ENCODE peak calls at places on chromosomes 7 and 10, in nine cellular contexts. One of them, this sample, is unnamed.
A peak's percentile ranks its signal among the peaks of the same experiment; 100 is the strongest.

GRCh38 chr10:25226775-25227682 is 52.2 kb downstream of the GPR158 start:
- DNase-seq in neuronal stem cell: peak; percentile 24
- DNase-seq in kidney tubule cell: peak; percentile 53
- DNase-seq in NCI-H1092: peak; percentile 3
- DNase-seq in body of pancreas: peak; percentile 28
- DNase-seq in left colon: no peak
- DNase-seq in WTC11: peak; percentile 41
- DNase-seq in DND-41: peak; percentile 39
- DNase-seq in PC-3: peak; percentile 59
- DNase-seq in this sample: peak; percentile 40

GRCh38 chr10:22042557-22043326 is 39.2 kb upstream of the DNAJC1 start:
- DNase-seq in kidney tubule cell: peak; percentile 19
- DNase-seq in WTC11: peak; percentile 26
- DNase-seq in left colon: no peak
- DNase-seq in DND-41: no peak
- DNase-seq in neuronal stem cell: peak; percentile 9
- DNase-seq in PC-3: no peak
- DNase-seq in body of pancreas: no peak
- DNase-seq in NCI-H1092: no peak
- DNase-seq in this sample: no peak

GRCh38 chr10:4867520-4868356 is 41.7 kb downstream of the AKR1E2 start:
- DNase-seq in DND-41: no peak
- DNase-seq in kidney tubule cell: no peak
- DNase-seq in WTC11: no peak
- DNase-seq in neuronal stem cell: no peak
- DNase-seq in NCI-H1092: no peak
- DNase-seq in body of pancreas: no peak
- DNase-seq in PC-3: no peak
- DNase-seq in left colon: no peak
- DNase-seq in this sample: no peak

GRCh38 chr7:70484255-70484654 is 647.7 kb upstream of the GALNT17 start:
- DNase-seq in left colon: no peak
- DNase-seq in body of pancreas: no peak
- DNase-seq in NCI-H1092: no peak
- DNase-seq in PC-3: no peak
- DNase-seq in kidney tubule cell: no peak
- DNase-seq in DND-41: no peak
- DNase-seq in WTC11: no peak
- DNase-seq in neuronal stem cell: no peak
- DNase-seq in this sample: no peak

GRCh38 chr7:117025891-117026290 is 72.6 kb downstream of the ST7 start:
- DNase-seq in neuronal stem cell: no peak
- DNase-seq in NCI-H1092: no peak
- DNase-seq in WTC11: no peak
- DNase-seq in PC-3: no peak
- DNase-seq in DND-41: no peak
- DNase-seq in body of pancreas: no peak
- DNase-seq in left colon: no peak
- DNase-seq in kidney tubule cell: no peak
- DNase-seq in this sample: no peak

GRCh38 chr10:22655312-22655973 is 58.9 kb downstream of the PIP4K2A start:
- DNase-seq in PC-3: peak; percentile 93
- DNase-seq in WTC11: no peak
- DNase-seq in NCI-H1092: no peak
- DNase-seq in left colon: no peak
- DNase-seq in body of pancreas: no peak
- DNase-seq in kidney tubule cell: peak; percentile 87
- DNase-seq in neuronal stem cell: no peak
- DNase-seq in DND-41: peak; percentile 20
- DNase-seq in this sample: no peak

GRCh38 chr7:51011710-51012350 is 229.1 kb upstream of the GRB10 start:
- DNase-seq in DND-41: no peak
- DNase-seq in WTC11: no peak
- DNase-seq in NCI-H1092: no peak
- DNase-seq in kidney tubule cell: peak; percentile 55
- DNase-seq in PC-3: no peak
- DNase-seq in neuronal stem cell: no peak
- DNase-seq in left colon: no peak
- DNase-seq in body of pancreas: no peak
- DNase-seq in this sample: no peak

GRCh38 chr7:108525327-108525984 is 479 bp downstream of the PNPLA8 start:
- DNase-seq in WTC11: peak; percentile 80
- DNase-seq in NCI-H1092: peak; percentile 83
- DNase-seq in PC-3: peak; percentile 69
- DNase-seq in DND-41: peak; percentile 83
- DNase-seq in body of pancreas: peak; percentile 13
- DNase-seq in left colon: peak; percentile 89
- DNase-seq in kidney tubule cell: peak; percentile 82
- DNase-seq in neuronal stem cell: no peak
- DNase-seq in this sample: no peak

This sample was measured in mucosa of descending colon.